ENCODE peak calls at places on chromosome 7, in seven cellular contexts. One of them, this sample, is unnamed.

GRCh38 chr7:29146082-29146706 is at the start of gene CPVL:
- DNase-seq in GM06990: no peak
- DNase-seq in fibroblast of mammary gland: no peak
- DNase-seq in HepG2: peak; percentile 71
- DNase-seq in endodermal cell: peak; percentile 88
- DNase-seq in epithelial cell of esophagus: no peak
- DNase-seq in AG04450: no peak
- DNase-seq in this sample: no peak

GRCh38 chr7:42940985-42941847 is 9.0 kb downstream of the MRPL32 start:
- DNase-seq in AG04450: peak; percentile 41
- DNase-seq in HepG2: peak; percentile 56
- DNase-seq in GM06990: peak; percentile 24
- DNase-seq in epithelial cell of esophagus: peak; percentile 76
- DNase-seq in endodermal cell: peak; percentile 95
- DNase-seq in fibroblast of mammary gland: peak; percentile 76
- DNase-seq in this sample: peak; percentile 59

GRCh38 chr7:128135275-128136214 is 104.3 kb upstream of the LRRC4 start:
- DNase-seq in HepG2: no peak
- DNase-seq in endodermal cell: peak; percentile 88
- DNase-seq in GM06990: peak; percentile 68
- DNase-seq in fibroblast of mammary gland: peak; percentile 59
- DNase-seq in AG04450: no peak
- DNase-seq in epithelial cell of esophagus: peak; percentile 54
- DNase-seq in this sample: no peak

GRCh38 chr7:64881461-64882287 is 21.4 kb upstream of the ZNF273 start:
- DNase-seq in fibroblast of mammary gland: no peak
- DNase-seq in epithelial cell of esophagus: no peak
- DNase-seq in GM06990: no peak
- DNase-seq in HepG2: no peak
- DNase-seq in AG04450: no peak
- DNase-seq in endodermal cell: peak; percentile 13
- DNase-seq in this sample: no peak

GRCh38 chr7:155685791-155686160 is 41.3 kb downstream of the RBM33 start:
- DNase-seq in GM06990: no peak
- DNase-seq in endodermal cell: no peak
- DNase-seq in fibroblast of mammary gland: no peak
- DNase-seq in epithelial cell of esophagus: no peak
- DNase-seq in AG04450: no peak
- DNase-seq in HepG2: no peak
- DNase-seq in this sample: no peak

GRCh38 chr7:73442903-73443542 is 9.4 kb downstream of the FZD9 start:
- DNase-seq in GM06990: no peak
- DNase-seq in fibroblast of mammary gland: no peak
- DNase-seq in HepG2: no peak
- DNase-seq in AG04450: no peak
- DNase-seq in endodermal cell: peak; percentile 65
- DNase-seq in epithelial cell of esophagus: peak; percentile 26
- DNase-seq in this sample: no peak

GRCh38 chr7:26348987-26349809 is 57.5 kb downstream of the SNX10 start:
- DNase-seq in fibroblast of mammary gland: peak; percentile 16
- DNase-seq in GM06990: no peak
- DNase-seq in epithelial cell of esophagus: peak; percentile 69
- DNase-seq in endodermal cell: no peak
- DNase-seq in AG04450: no peak
- DNase-seq in HepG2: no peak
- DNase-seq in this sample: no peak

GRCh38 chr7:27364344-27364758 is 121.7 kb downstream of the EVX1 start:
- DNase-seq in AG04450: peak; percentile 20
- DNase-seq in fibroblast of mammary gland: peak; percentile 94
- DNase-seq in GM06990: no peak
- DNase-seq in endodermal cell: no peak
- DNase-seq in HepG2: no peak
- DNase-seq in epithelial cell of esophagus: peak; percentile 46
- DNase-seq in this sample: no peak

GRCh38 chr7:82839555-82839954 is 323.1 kb downstream of the PCLO start:
- DNase-seq in GM06990: no peak
- DNase-seq in fibroblast of mammary gland: no peak
- DNase-seq in HepG2: no peak
- DNase-seq in epithelial cell of esophagus: no peak
- DNase-seq in endodermal cell: no peak
- DNase-seq in AG04450: no peak
- DNase-seq in this sample: no peak

GRCh38 chr7:7276151-7276550 is 93.8 kb downstream of the C1GALT1 start:
- DNase-seq in GM06990: no peak
- DNase-seq in endodermal cell: no peak
- DNase-seq in fibroblast of mammary gland: no peak
- DNase-seq in AG04450: no peak
- DNase-seq in epithelial cell of esophagus: no peak
- DNase-seq in HepG2: no peak
- DNase-seq in this sample: no peak

GRCh38 chr7:18572885-18573284 is 77.3 kb downstream of the HDAC9 start:
- DNase-seq in epithelial cell of esophagus: no peak
- DNase-seq in AG04450: no peak
- DNase-seq in GM06990: no peak
- DNase-seq in fibroblast of mammary gland: no peak
- DNase-seq in endodermal cell: no peak
- DNase-seq in HepG2: no peak
- DNase-seq in this sample: no peak

GRCh38 chr7:18570441-18570840 is 74.9 kb downstream of the HDAC9 start:
- DNase-seq in GM06990: no peak
- DNase-seq in epithelial cell of esophagus: no peak
- DNase-seq in AG04450: no peak
- DNase-seq in endodermal cell: no peak
- DNase-seq in fibroblast of mammary gland: no peak
- DNase-seq in HepG2: no peak
- DNase-seq in this sample: no peak

GRCh38 chr7:18573410-18574234 is 78.1 kb downstream of the HDAC9 start:
- DNase-seq in AG04450: no peak
- DNase-seq in HepG2: no peak
- DNase-seq in epithelial cell of esophagus: no peak
- DNase-seq in GM06990: peak; percentile 38
- DNase-seq in fibroblast of mammary gland: no peak
- DNase-seq in endodermal cell: no peak
- DNase-seq in this sample: no peak

GRCh38 chr7:18574235-18574540 is 78.6 kb downstream of the HDAC9 start:
- DNase-seq in epithelial cell of esophagus: no peak
- DNase-seq in GM06990: no peak
- DNase-seq in endodermal cell: no peak
- DNase-seq in AG04450: no peak
- DNase-seq in HepG2: no peak
- DNase-seq in fibroblast of mammary gland: no peak
- DNase-seq in this sample: no peak

DNA sequence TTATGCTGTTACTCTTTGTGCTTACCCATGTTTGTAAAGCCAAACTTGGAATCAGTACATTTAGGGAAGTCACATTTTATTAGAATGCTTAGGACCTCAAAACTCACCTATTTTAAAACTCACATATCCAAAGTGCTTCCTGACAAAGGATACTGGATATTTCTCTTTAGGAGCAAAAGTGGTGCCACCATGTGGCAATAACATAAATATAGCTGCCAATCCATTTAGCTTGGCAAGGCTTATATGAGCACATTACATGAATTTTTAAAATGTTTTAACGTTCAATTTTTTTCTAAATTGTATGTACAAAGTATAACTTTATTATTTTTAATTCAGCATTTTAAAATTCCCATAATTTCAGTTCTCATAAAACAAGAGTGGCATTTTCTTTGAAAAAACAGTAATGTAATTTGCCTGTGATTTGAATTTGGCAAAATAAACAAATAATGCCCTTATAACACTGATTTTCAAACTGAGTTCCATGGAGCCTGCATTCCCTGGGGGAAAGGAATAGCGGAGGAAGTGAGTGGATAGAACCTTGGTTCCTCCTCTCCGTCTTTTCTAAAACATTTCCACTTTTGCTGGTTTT is 75.4 kb downstream of the HDAC9 start:
- DNase-seq in GM06990: no peak
- DNase-seq in HepG2: peak; percentile 13
- DNase-seq in epithelial cell of esophagus: peak; percentile 61
- DNase-seq in endodermal cell: no peak
- DNase-seq in AG04450: no peak
- DNase-seq in fibroblast of mammary gland: peak; percentile 65
- DNase-seq in this sample: no peak
- TF ChIP-seq CTCF in GM06990: peak; percentile 38
- TF ChIP-seq CTCF in HepG2: no peak
- TF ChIP-seq CTCF in epithelial cell of esophagus: peak; percentile 49
- TF ChIP-seq CTCF in endodermal cell: peak; percentile 72
- TF ChIP-seq CTCF in AG04450: peak; percentile 49
- TF ChIP-seq CTCF in fibroblast of mammary gland: peak; percentile 56
- TF ChIP-seq CTCF in this sample: peak; percentile 62

DNA sequence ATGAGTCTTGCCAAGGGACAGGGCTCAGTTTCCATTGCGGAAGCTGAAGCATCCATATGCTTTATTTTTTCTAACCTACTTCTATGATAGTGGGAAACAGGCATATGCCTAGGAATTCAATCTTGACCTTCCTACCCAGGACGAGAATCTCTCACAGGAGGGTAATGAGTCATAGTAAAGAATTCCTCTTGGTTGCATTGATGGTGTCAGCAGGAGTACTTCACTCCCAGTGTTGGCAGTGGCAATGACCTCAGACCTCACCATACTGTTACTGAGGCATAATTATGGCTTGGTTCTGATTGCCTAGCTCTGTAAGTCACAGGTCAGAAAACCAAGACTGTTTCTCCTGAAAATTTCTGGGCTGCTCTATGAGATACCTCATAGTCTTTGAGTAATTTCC is 552.9 kb downstream of the ARL4A start:
- DNase-seq in endodermal cell: peak; percentile 63
- DNase-seq in HepG2: no peak
- DNase-seq in GM06990: no peak
- DNase-seq in epithelial cell of esophagus: peak; percentile 65
- DNase-seq in AG04450: peak; percentile 0
- DNase-seq in fibroblast of mammary gland: peak; percentile 61
- DNase-seq in this sample: no peak
- H3K4me3 ChIP-seq in endodermal cell: no peak overlapping the region
- H3K4me3 ChIP-seq in HepG2: no peak overlapping the region
- H3K4me3 ChIP-seq in GM06990: no peak overlapping the region
- H3K4me3 ChIP-seq in epithelial cell of esophagus: no peak overlapping the region
- H3K4me3 ChIP-seq in AG04450: no peak overlapping the region
- H3K4me3 ChIP-seq in fibroblast of mammary gland: no peak overlapping the region
- H3K4me3 ChIP-seq in this sample: no peak overlapping the region

GRCh38 chr7:139177696-139178095 is 53.3 kb upstream of the UBN2 start:
- DNase-seq in epithelial cell of esophagus: no peak
- DNase-seq in GM06990: no peak
- DNase-seq in endodermal cell: no peak
- DNase-seq in fibroblast of mammary gland: no peak
- DNase-seq in HepG2: no peak
- DNase-seq in AG04450: no peak
- DNase-seq in this sample: no peak
- TF ChIP-seq CTCF in epithelial cell of esophagus: no peak
- TF ChIP-seq CTCF in GM06990: no peak
- TF ChIP-seq CTCF in endodermal cell: no peak
- TF ChIP-seq CTCF in fibroblast of mammary gland: no peak
- TF ChIP-seq CTCF in HepG2: no peak
- TF ChIP-seq CTCF in AG04450: no peak
- TF ChIP-seq CTCF in this sample: no peak

GRCh38 chr7:12030116-12030515 is 181.0 kb upstream of the TMEM106B start:
- DNase-seq in HepG2: no peak
- DNase-seq in epithelial cell of esophagus: peak; percentile 22
- DNase-seq in AG04450: peak; percentile 0
- DNase-seq in GM06990: no peak
- DNase-seq in fibroblast of mammary gland: peak; percentile 28
- DNase-seq in endodermal cell: peak; percentile 49
- DNase-seq in this sample: no peak
- H3K4me3 ChIP-seq in HepG2: no peak overlapping the region
- H3K4me3 ChIP-seq in epithelial cell of esophagus: no peak overlapping the region
- H3K4me3 ChIP-seq in AG04450: no peak overlapping the region
- H3K4me3 ChIP-seq in GM06990: no peak overlapping the region
- H3K4me3 ChIP-seq in fibroblast of mammary gland: no peak overlapping the region
- H3K4me3 ChIP-seq in endodermal cell: no peak overlapping the region
- H3K4me3 ChIP-seq in this sample: no peak overlapping the region

GRCh38 chr7:101538596-101539459 is 90.3 kb downstream of the MYL10 start:
- DNase-seq in HepG2: peak; percentile 34
- DNase-seq in GM06990: peak; percentile 38
- DNase-seq in epithelial cell of esophagus: peak; percentile 42
- DNase-seq in fibroblast of mammary gland: peak; percentile 24
- DNase-seq in endodermal cell: peak; percentile 94
- DNase-seq in AG04450: no peak
- DNase-seq in this sample: no peak
- TF ChIP-seq CTCF in HepG2: peak; percentile 86
- TF ChIP-seq CTCF in GM06990: peak; percentile 91
- TF ChIP-seq CTCF in epithelial cell of esophagus: peak; percentile 80
- TF ChIP-seq CTCF in fibroblast of mammary gland: peak; percentile 73
- TF ChIP-seq CTCF in endodermal cell: peak; percentile 98
- TF ChIP-seq CTCF in AG04450: peak; percentile 83
- TF ChIP-seq CTCF in this sample: peak; percentile 74